ENCODE peak calls at places on chromosomes 12 and 14, in eight cellular contexts. One of them, this sample, is unnamed.

GRCh38 chr14:52299692-52300278 is 14.3 kb upstream of the PTGER2 start:
- DNase-seq in PC-3: peak
- DNase-seq in MV-4-11: peak
- DNase-seq in fibroblast of gingiva: peak
- DNase-seq in stimulated activated CD8-positive, alpha-beta memory T cell treated with anti-CD3 and anti-CD28 coated beads, Interleukin-4, amount 100 ng/mL, for 4 hours: no peak
- DNase-seq in LHCN-M2: peak
- DNase-seq in cardiac muscle cell: peak
- DNase-seq in RPMI7951: peak
- DNase-seq in this sample: peak

GRCh38 chr14:61178226-61179060 is 102.7 kb downstream of the TMEM30B start:
- DNase-seq in PC-3: peak
- DNase-seq in MV-4-11: no peak
- DNase-seq in fibroblast of gingiva: peak
- DNase-seq in stimulated activated CD8-positive, alpha-beta memory T cell treated with anti-CD3 and anti-CD28 coated beads, Interleukin-4, amount 100 ng/mL, for 4 hours: no peak
- DNase-seq in LHCN-M2: peak
- DNase-seq in cardiac muscle cell: no peak
- DNase-seq in RPMI7951: peak
- DNase-seq in this sample: no peak

GRCh38 chr14:59829941-59830734 is 40.4 kb downstream of the RTN1 start:
- DNase-seq in PC-3: peak
- DNase-seq in MV-4-11: no peak
- DNase-seq in fibroblast of gingiva: no peak
- DNase-seq in stimulated activated CD8-positive, alpha-beta memory T cell treated with anti-CD3 and anti-CD28 coated beads, Interleukin-4, amount 100 ng/mL, for 4 hours: no peak
- DNase-seq in LHCN-M2: peak
- DNase-seq in cardiac muscle cell: no peak
- DNase-seq in RPMI7951: no peak
- DNase-seq in this sample: no peak

GRCh38 chr14:71532349-71532748 is 399.9 kb upstream of the RGS6 start:
- DNase-seq in PC-3: no peak
- DNase-seq in MV-4-11: no peak
- DNase-seq in fibroblast of gingiva: peak
- DNase-seq in stimulated activated CD8-positive, alpha-beta memory T cell treated with anti-CD3 and anti-CD28 coated beads, Interleukin-4, amount 100 ng/mL, for 4 hours: no peak
- DNase-seq in LHCN-M2: peak
- DNase-seq in cardiac muscle cell: no peak
- DNase-seq in RPMI7951: peak
- DNase-seq in this sample: no peak

GRCh38 chr12:119486599-119487154 is 106.9 kb upstream of the TMEM233 start:
- DNase-seq in PC-3: no peak
- DNase-seq in MV-4-11: no peak
- DNase-seq in fibroblast of gingiva: no peak
- DNase-seq in stimulated activated CD8-positive, alpha-beta memory T cell treated with anti-CD3 and anti-CD28 coated beads, Interleukin-4, amount 100 ng/mL, for 4 hours: no peak
- DNase-seq in LHCN-M2: no peak
- DNase-seq in cardiac muscle cell: no peak
- DNase-seq in RPMI7951: no peak
- DNase-seq in this sample: no peak

GRCh38 chr12:94457331-94457730 is 2.3 kb downstream of the CEP83 start:
- DNase-seq in PC-3: no peak
- DNase-seq in MV-4-11: no peak
- DNase-seq in fibroblast of gingiva: no peak
- DNase-seq in stimulated activated CD8-positive, alpha-beta memory T cell treated with anti-CD3 and anti-CD28 coated beads, Interleukin-4, amount 100 ng/mL, for 4 hours: no peak
- DNase-seq in LHCN-M2: no peak
- DNase-seq in cardiac muscle cell: no peak
- DNase-seq in RPMI7951: no peak
- DNase-seq in this sample: no peak

GRCh38 chr14:36773558-36773957 is 111.9 kb downstream of the PAX9 start:
- DNase-seq in PC-3: peak
- DNase-seq in MV-4-11: no peak
- DNase-seq in fibroblast of gingiva: no peak
- DNase-seq in stimulated activated CD8-positive, alpha-beta memory T cell treated with anti-CD3 and anti-CD28 coated beads, Interleukin-4, amount 100 ng/mL, for 4 hours: no peak
- DNase-seq in LHCN-M2: peak
- DNase-seq in cardiac muscle cell: no peak
- DNase-seq in RPMI7951: peak
- DNase-seq in this sample: no peak

GRCh38 chr14:50497351-50497750 is 35.0 kb downstream of the MAP4K5 start:
- DNase-seq in PC-3: no peak
- DNase-seq in MV-4-11: no peak
- DNase-seq in fibroblast of gingiva: no peak
- DNase-seq in stimulated activated CD8-positive, alpha-beta memory T cell treated with anti-CD3 and anti-CD28 coated beads, Interleukin-4, amount 100 ng/mL, for 4 hours: no peak
- DNase-seq in LHCN-M2: no peak
- DNase-seq in cardiac muscle cell: no peak
- DNase-seq in RPMI7951: no peak
- DNase-seq in this sample: no peak

GRCh38 chr12:46824709-46825108 is 1.1 kb downstream of the SLC38A4 start:
- DNase-seq in PC-3: no peak
- DNase-seq in MV-4-11: no peak
- DNase-seq in fibroblast of gingiva: no peak
- DNase-seq in stimulated activated CD8-positive, alpha-beta memory T cell treated with anti-CD3 and anti-CD28 coated beads, Interleukin-4, amount 100 ng/mL, for 4 hours: no peak
- DNase-seq in LHCN-M2: no peak
- DNase-seq in cardiac muscle cell: no peak
- DNase-seq in RPMI7951: no peak
- DNase-seq in this sample: no peak

GRCh38 chr14:67317822-67318221 is 41.8 kb downstream of the ATP6V1D start:
- DNase-seq in PC-3: peak
- DNase-seq in MV-4-11: no peak
- DNase-seq in fibroblast of gingiva: no peak
- DNase-seq in stimulated activated CD8-positive, alpha-beta memory T cell treated with anti-CD3 and anti-CD28 coated beads, Interleukin-4, amount 100 ng/mL, for 4 hours: no peak
- DNase-seq in LHCN-M2: no peak
- DNase-seq in cardiac muscle cell: no peak
- DNase-seq in RPMI7951: no peak
- DNase-seq in this sample: no peak

GRCh38 chr12:3533703-3534386 is 42.8 kb downstream of the PRMT8 start:
- DNase-seq in PC-3: peak
- DNase-seq in MV-4-11: no peak
- DNase-seq in fibroblast of gingiva: no peak
- DNase-seq in stimulated activated CD8-positive, alpha-beta memory T cell treated with anti-CD3 and anti-CD28 coated beads, Interleukin-4, amount 100 ng/mL, for 4 hours: no peak
- DNase-seq in LHCN-M2: peak
- DNase-seq in cardiac muscle cell: peak
- DNase-seq in RPMI7951: peak
- DNase-seq in this sample: no peak

GRCh38 chr12:123934829-123935228 is 37.8 kb downstream of the CCDC92 start:
- DNase-seq in PC-3: no peak
- DNase-seq in MV-4-11: peak
- DNase-seq in fibroblast of gingiva: peak
- DNase-seq in stimulated activated CD8-positive, alpha-beta memory T cell treated with anti-CD3 and anti-CD28 coated beads, Interleukin-4, amount 100 ng/mL, for 4 hours: no peak
- DNase-seq in LHCN-M2: peak
- DNase-seq in cardiac muscle cell: no peak
- DNase-seq in RPMI7951: peak
- DNase-seq in this sample: peak

GRCh38 chr12:94297876-94298520 is 149.6 kb downstream of the PLXNC1 start:
- DNase-seq in PC-3: no peak
- DNase-seq in MV-4-11: no peak
- DNase-seq in fibroblast of gingiva: no peak
- DNase-seq in stimulated activated CD8-positive, alpha-beta memory T cell treated with anti-CD3 and anti-CD28 coated beads, Interleukin-4, amount 100 ng/mL, for 4 hours: no peak
- DNase-seq in LHCN-M2: no peak
- DNase-seq in cardiac muscle cell: no peak
- DNase-seq in RPMI7951: no peak
- DNase-seq in this sample: no peak

This sample was measured in NB4.